ENCODE peak calls at places on chromosomes 13 and 19, in four cellular contexts. One of them, this sample, is unnamed.

GRCh38 chr19:2055871-2056809 is 5.1 kb upstream of the MKNK2 start:
- DNase-seq in GM12878: no peak
- DNase-seq in K562: peak; percentile 52
- DNase-seq in HepG2: no peak
- DNase-seq in this sample: peak; percentile 56

GRCh38 chr19:17497149-17497798 is 14.2 kb upstream of the PGLS start:
- DNase-seq in K562: no peak
- DNase-seq in HepG2: no peak
- DNase-seq in GM12878: no peak
- DNase-seq in this sample: no peak

GRCh38 chr19:47427241-47428176 is 8.2 kb upstream of the MEIS3 start:
- DNase-seq in K562: peak; percentile 79
- DNase-seq in HepG2: peak; percentile 33
- DNase-seq in GM12878: no peak
- DNase-seq in this sample: peak; percentile 55

GRCh38 chr19:7833225-7834156 is 3.5 kb downstream of the EVI5L start:
- DNase-seq in GM12878: no peak
- DNase-seq in HepG2: peak; percentile 29
- DNase-seq in K562: peak; percentile 37
- DNase-seq in this sample: no peak

GRCh38 chr13:75694742-75695141 is 58.6 kb downstream of the LMO7 start:
- DNase-seq in HepG2: no peak
- DNase-seq in GM12878: no peak
- DNase-seq in K562: no peak
- DNase-seq in this sample: no peak

GRCh38 chr19:46925548-46925950 is 64.8 kb downstream of the ARHGAP35 start:
- DNase-seq in K562: no peak
- DNase-seq in HepG2: peak; percentile 93
- DNase-seq in GM12878: no peak
- DNase-seq in this sample: peak; percentile 29

GRCh38 chr13:113119166-113119821 is 3.3 kb upstream of the F10 start:
- DNase-seq in HepG2: no peak
- DNase-seq in K562: no peak
- DNase-seq in GM12878: no peak
- DNase-seq in this sample: no peak

GRCh38 chr19:6721773-6722172 is 1.3 kb upstream of the C3 start:
- DNase-seq in GM12878: no peak
- DNase-seq in K562: no peak
- DNase-seq in HepG2: no peak
- DNase-seq in this sample: no peak

GRCh38 chr13:18212873-18213272 is 968.8 kb downstream of the TUBA3C start:
- DNase-seq in HepG2: peak; percentile 5
- DNase-seq in GM12878: no peak
- DNase-seq in K562: no peak
- DNase-seq in this sample: peak; percentile 47

DNA sequence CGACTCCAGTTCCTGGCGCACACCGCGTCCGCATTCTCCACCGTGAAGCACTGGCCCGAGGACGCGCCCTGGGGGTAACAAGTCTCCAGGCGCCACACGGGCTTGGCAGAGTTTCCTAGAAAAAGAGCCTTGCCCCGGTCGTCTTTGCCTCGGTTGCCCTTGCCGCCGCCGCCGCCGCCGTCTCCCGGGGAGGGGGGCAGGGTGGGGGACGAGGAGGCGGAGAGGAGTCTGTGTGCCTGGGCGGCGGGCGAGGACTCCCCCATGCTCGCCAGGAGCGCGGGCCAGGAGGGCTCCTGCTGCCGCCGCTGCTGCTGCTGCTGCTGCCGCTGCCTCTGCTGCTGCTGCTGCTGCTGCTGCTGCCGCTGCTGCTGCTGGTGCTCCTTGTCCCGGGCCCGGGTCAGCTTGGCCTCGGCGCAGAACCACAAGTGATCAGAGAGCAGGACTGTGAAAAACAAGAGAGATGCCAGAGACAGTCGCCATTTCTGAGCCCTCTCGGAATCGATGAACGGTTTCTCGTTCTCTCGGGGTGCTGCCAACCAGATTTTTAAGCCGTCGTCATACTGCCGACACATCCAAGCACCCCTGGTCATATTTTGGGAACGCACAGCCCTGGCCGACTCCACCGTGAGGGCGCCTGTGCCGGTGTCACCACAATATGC is 349.2 kb downstream of the LIG4 start:
- DNase-seq in K562: peak; percentile 65
- DNase-seq in GM12878: no peak
- DNase-seq in HepG2: no peak
- DNase-seq in this sample: peak; percentile 52
- H3K4me3 ChIP-seq in K562: peak overlapping the region; percentile 48
- H3K4me3 ChIP-seq in GM12878: no peak overlapping the region
- H3K4me3 ChIP-seq in HepG2: no peak overlapping the region
- H3K4me3 ChIP-seq in this sample: peak overlapping the region; percentile 82

DNA sequence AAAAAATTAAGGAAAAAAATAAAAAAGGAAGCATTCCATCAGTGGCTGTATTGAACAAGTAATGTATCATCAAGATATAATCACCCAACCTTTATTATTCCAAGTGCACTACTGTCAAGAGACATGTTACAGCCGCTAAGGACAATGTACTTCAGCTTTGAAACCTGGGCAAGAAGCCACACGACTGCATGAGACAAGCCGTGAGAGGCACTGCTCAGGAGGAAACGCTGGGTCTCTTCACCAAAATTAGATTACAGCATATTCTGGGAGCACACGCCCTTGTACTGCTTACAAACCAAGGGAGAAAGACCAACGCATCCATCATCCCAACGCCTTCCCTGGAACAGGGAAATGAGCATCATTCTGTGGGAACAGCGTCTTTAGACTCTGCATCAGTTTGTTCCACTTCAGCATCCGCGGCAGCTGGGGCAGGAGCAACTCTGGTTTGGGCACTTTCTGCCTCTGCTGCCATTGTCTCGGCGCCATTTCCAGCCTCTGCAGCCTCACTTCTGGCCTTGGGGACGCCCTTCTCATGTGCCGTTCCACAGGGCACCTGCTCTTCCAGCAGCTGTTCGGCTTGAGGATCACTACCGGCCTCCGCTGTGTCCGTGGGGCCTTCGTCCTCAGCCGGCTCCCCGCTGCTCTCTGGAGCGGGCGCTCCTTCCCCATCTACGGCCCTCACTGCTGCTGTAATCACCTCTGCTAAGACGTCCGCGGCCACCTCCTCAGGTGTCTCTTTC is 22.4 kb upstream of the BRD4 start:
- DNase-seq in GM12878: no peak
- DNase-seq in HepG2: no peak
- DNase-seq in K562: no peak
- DNase-seq in this sample: no peak
- TF ChIP-seq POLR2AphosphoS5 in GM12878: no peak
- TF ChIP-seq POLR2AphosphoS5 in HepG2: no peak
- TF ChIP-seq POLR2AphosphoS5 in K562: no peak
- TF ChIP-seq POLR2AphosphoS5 in this sample: no peak

GRCh38 chr19:50798943-50799851 is 9.0 kb downstream of the ACP4 start:
- DNase-seq in HepG2: no peak
- DNase-seq in K562: no peak
- DNase-seq in GM12878: no peak
- DNase-seq in this sample: no peak

GRCh38 chr19:50801107-50801506 is 10.9 kb downstream of the ACP4 start:
- DNase-seq in GM12878: no peak
- DNase-seq in K562: no peak
- DNase-seq in HepG2: no peak
- DNase-seq in this sample: no peak

GRCh38 chr19:50808856-50809255 is 14.7 kb downstream of the KLK1 start:
- DNase-seq in K562: no peak
- DNase-seq in HepG2: no peak
- DNase-seq in GM12878: no peak
- DNase-seq in this sample: no peak

GRCh38 chr19:50804420-50805272 is 14.4 kb downstream of the ACP4 start:
- DNase-seq in HepG2: peak; percentile 96
- DNase-seq in GM12878: peak; percentile 91
- DNase-seq in K562: peak; percentile 98
- DNase-seq in this sample: peak; percentile 98

DNA sequence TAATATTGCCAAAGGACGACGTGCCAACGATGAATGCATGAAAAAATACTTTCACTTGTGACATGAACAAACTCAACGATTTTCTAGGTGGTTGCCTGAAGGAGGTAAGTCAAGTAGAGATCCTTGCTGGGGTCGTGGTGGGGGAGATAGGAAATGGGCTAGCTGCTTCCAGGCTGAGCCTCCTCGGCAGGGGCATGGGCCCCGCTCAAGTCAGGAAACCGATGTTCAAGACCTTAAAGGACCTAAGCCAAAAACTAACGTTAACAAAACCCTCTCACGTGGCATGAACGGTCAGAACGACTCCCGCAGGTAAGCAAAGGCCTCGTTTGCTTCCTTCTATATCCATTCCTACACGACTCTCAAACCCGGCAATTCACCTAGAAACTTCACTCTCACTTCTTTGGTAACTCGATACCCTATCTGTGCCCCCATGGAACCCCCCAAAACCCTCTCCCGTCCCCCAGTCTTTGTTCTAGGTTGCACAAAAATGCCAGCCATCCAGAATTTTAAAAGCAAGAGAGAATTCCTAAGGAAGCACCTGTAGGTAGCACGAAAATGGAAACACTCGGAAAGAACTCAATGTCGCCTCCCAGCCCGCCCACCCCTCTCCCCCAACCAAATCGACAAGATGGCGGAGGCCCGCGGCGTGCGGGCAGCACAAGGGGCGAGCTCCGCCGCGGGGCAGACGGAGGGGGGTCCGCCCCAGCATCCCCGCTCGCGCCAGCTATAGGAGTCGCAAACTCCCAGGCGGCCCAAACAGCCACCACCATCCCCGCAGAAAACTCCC is 13.6 kb downstream of the ACP4 start:
- DNase-seq in GM12878: no peak
- DNase-seq in HepG2: no peak
- DNase-seq in K562: peak; percentile 69
- DNase-seq in this sample: peak; percentile 25
- TF ChIP-seq MYC in GM12878: no peak
- TF ChIP-seq MYC in HepG2: no peak
- TF ChIP-seq MYC in K562: no peak
- TF ChIP-seq MYC in this sample: no peak

DNA sequence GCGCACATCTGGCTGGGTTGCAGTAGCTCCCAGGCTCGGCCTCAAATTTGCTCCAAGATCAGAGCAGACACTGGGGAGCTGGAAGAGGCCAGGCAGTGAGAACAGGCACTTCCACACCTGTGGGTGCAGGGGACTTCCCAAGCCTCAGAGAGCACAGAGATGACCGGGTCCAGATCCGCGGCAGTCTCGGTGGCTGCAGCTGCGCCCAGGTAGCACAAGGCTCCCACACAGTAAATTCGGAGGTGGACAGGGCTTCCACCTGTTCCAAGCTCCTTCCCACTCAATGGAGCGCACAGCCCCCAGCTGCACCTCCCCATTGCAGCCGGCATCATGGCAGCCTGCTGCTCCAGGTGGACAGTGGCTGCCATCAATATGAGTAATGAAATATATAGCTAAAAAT is 1417.4 kb upstream of the SLC10A2 start:
- DNase-seq in K562: no peak
- DNase-seq in GM12878: no peak
- DNase-seq in HepG2: no peak
- DNase-seq in this sample: no peak
- H3K4me3 ChIP-seq in K562: no peak overlapping the region
- H3K4me3 ChIP-seq in GM12878: no peak overlapping the region
- H3K4me3 ChIP-seq in HepG2: no peak overlapping the region
- H3K4me3 ChIP-seq in this sample: no peak overlapping the region

DNA sequence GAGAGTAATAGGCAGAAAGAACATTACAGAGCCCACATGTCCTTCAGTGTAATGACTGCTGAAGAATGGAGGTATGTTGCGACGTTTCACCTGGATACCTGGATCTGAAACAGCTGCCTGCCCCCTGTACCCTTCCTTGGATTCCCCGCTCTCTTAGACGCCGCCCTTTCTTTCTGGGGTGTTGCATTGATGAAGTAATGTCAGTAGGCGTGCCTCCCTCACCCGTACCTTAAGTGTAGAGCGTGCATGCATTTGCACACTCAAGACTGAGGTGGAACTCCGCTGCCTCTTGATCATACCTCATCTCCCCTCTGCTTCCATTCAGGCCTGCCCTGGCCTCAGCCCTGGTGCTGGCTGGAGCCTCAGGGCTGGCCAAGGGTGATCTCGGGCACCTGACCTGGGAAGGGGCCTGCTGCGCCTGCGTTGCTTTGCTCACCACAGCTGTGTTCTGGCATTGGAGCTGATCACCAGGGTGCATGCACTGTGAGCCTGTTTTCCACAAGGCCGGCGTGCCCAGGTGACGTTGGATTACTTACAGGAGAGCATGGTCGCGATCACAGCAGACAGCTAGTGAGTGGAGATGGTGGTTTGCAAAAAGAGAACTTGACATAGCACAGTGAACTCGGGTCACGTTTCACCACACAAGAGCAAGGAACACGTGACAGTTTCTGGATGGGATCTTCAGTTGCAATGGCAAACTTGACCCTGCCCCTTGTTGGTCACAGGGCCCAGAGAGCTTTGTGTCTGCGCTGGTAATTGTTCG is 99.0 kb downstream of the ARHGEF7 start:
- DNase-seq in HepG2: no peak
- DNase-seq in GM12878: no peak
- DNase-seq in K562: no peak
- DNase-seq in this sample: no peak
- TF ChIP-seq POLR2AphosphoS5 in HepG2: no peak
- TF ChIP-seq POLR2AphosphoS5 in GM12878: no peak
- TF ChIP-seq POLR2AphosphoS5 in K562: no peak
- TF ChIP-seq POLR2AphosphoS5 in this sample: no peak

DNA sequence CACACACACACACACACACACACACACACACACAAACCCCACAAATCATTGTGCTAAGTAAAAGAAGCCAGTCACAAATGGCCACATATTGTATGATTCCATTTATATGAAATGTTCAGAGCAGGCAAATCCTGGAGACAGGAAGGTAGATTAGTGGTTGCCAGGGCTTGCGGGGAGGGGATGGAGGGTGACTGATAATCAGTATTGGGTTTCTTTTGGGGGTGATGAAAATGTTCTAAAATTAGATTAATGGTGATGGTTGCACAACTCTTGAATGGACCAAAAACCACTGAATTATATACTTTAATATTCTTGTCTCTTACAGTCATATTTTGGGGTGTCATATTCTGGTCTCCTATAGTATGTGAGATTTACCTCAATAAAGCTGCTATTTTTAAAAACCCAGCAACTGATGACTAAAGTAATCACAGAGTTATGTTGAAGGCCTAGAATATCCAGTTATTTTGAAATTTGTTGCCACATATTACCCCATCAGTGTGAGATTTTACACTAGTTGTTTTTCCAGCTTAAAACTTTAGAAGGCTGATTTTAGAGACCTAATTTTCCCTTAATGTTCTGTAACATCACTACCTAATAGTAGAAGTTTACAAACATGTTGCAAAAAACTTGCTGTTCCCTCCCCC is 20.3 kb downstream of the FLT1 start:
- DNase-seq in HepG2: no peak
- DNase-seq in K562: no peak
- DNase-seq in GM12878: no peak
- DNase-seq in this sample: no peak
- TF ChIP-seq MYC in HepG2: no peak
- TF ChIP-seq MYC in K562: no peak
- TF ChIP-seq MYC in GM12878: no peak
- TF ChIP-seq MYC in this sample: no peak

DNA sequence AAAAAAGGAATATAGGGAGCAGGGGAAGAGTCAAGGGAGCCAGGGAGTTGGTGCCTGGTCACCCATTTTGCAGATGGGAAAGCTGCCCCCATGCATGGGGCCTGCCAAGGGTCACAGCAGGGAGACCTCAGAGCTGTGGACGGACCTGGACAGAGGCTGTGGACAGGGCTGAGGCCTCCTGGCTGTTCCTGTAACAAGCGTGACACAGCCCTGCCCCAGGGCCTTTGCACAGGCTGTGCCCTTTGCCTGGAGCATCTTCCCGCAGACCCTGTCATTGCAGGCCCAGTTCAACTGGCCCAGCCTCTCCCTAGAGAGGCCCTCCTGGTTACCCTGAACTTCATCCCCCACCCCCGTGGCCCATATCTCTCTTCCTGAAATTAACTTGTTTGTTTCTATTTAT is 6.4 kb downstream of the TNFAIP8L1 start:
- DNase-seq in GM12878: no peak
- DNase-seq in K562: no peak
- DNase-seq in HepG2: no peak
- DNase-seq in this sample: no peak
- H3K4me3 ChIP-seq in GM12878: no peak overlapping the region
- H3K4me3 ChIP-seq in K562: no peak overlapping the region
- H3K4me3 ChIP-seq in HepG2: no peak overlapping the region
- H3K4me3 ChIP-seq in this sample: no peak overlapping the region